ENCODE peak calls at places on chromosomes 4 and X, in four cellular contexts. One of them, this sample, is unnamed.

GRCh38 chr4:21811576-21811975 is 137.0 kb downstream of the KCNIP4 start:
- DNase-seq in K562: no peak
- DNase-seq in H1: no peak
- DNase-seq in GM12878: no peak
- DNase-seq in this sample: peak

GRCh38 chrX:18792828-18793227 is 85.4 kb downstream of the PPEF1 start:
- DNase-seq in K562: peak
- DNase-seq in H1: no peak
- DNase-seq in GM12878: no peak
- DNase-seq in this sample: no peak

GRCh38 chr4:83108101-83108861 is 6.2 kb downstream of the PLAC8 start:
- DNase-seq in K562: no peak
- DNase-seq in H1: no peak
- DNase-seq in GM12878: no peak
- DNase-seq in this sample: no peak

GRCh38 chr4:183989931-183990330 is 84.8 kb downstream of the STOX2 start:
- DNase-seq in K562: no peak
- DNase-seq in H1: no peak
- DNase-seq in GM12878: no peak
- DNase-seq in this sample: no peak

GRCh38 chr4:131635191-131635590 is 1513.9 kb upstream of the PCDH10 start:
- DNase-seq in K562: no peak
- DNase-seq in H1: no peak
- DNase-seq in GM12878: no peak
- DNase-seq in this sample: no peak

GRCh38 chr4:161403781-161404180 is 760.0 kb downstream of the FSTL5 start:
- DNase-seq in K562: no peak
- DNase-seq in H1: no peak
- DNase-seq in GM12878: no peak
- DNase-seq in this sample: no peak

GRCh38 chrX:153763989-153764755 is at the start of gene PLXNB3:
- DNase-seq in K562: peak
- DNase-seq in H1: peak
- DNase-seq in GM12878: peak
- DNase-seq in this sample: peak

GRCh38 chrX:47707031-47707780 is 48.2 kb upstream of the UXT start:
- DNase-seq in K562: peak
- DNase-seq in H1: no peak
- DNase-seq in GM12878: no peak
- DNase-seq in this sample: no peak

GRCh38 chrX:139203681-139204575 is 326.6 kb upstream of the F9 start:
- DNase-seq in K562: no peak
- DNase-seq in H1: peak
- DNase-seq in GM12878: no peak
- DNase-seq in this sample: no peak

GRCh38 chr4:74311696-74312313 is 3.5 kb downstream of the EPGN start:
- DNase-seq in K562: no peak
- DNase-seq in H1: no peak
- DNase-seq in GM12878: peak
- DNase-seq in this sample: peak

DNA sequence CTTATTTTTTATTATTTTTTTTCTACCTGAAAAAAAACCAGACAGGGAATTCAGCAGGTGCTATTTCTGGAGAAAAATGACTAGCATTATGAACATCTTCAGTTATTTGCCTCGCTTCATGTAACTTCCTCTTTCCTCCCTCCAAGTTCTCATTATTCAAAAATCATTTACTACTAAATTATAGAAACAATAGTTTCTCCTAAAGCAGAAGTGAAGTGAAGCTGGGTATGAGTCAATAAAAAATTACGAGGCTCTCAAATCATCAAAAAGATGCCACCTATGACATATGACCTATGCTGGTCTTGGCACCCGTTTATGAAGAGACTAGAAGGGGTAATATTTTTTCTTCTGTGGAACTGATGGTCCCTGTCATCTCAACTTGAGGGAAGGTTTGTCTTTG is 145.0 kb upstream of the AADAT start:
- DNase-seq in K562: no peak
- DNase-seq in H1: no peak
- DNase-seq in GM12878: no peak
- DNase-seq in this sample: no peak
- H3K27ac ChIP-seq in K562: no peak
- H3K27ac ChIP-seq in H1: no peak
- H3K27ac ChIP-seq in GM12878: no peak
- H3K27ac ChIP-seq in this sample: no peak

DNA sequence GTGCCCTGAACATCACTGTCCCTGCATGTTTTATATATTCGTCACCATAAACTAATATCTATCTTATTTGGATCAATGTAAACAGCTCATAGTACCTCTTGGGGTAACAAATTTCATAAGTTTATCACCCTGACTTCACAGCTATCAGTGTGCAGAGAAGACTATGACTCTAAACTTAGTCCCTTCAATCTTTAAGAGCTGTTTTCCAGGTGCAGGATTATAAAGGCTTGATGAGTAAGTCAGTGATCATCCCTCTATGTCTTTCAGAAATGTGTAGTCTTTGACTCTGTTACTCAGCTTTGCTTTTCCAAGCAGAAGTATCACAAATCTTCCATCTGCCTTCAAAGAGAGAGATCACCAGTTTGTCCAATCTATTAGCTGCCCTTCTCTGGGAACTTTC is 45.1 kb upstream of the TSPAN7 start:
- DNase-seq in K562: no peak
- DNase-seq in H1: no peak
- DNase-seq in GM12878: no peak
- DNase-seq in this sample: no peak
- TF ChIP-seq CBX5 in K562: no peak
- TF ChIP-seq CBX5 in H1: no peak
- TF ChIP-seq CBX5 in GM12878: no peak
- TF ChIP-seq CBX5 in this sample: no peak

DNA sequence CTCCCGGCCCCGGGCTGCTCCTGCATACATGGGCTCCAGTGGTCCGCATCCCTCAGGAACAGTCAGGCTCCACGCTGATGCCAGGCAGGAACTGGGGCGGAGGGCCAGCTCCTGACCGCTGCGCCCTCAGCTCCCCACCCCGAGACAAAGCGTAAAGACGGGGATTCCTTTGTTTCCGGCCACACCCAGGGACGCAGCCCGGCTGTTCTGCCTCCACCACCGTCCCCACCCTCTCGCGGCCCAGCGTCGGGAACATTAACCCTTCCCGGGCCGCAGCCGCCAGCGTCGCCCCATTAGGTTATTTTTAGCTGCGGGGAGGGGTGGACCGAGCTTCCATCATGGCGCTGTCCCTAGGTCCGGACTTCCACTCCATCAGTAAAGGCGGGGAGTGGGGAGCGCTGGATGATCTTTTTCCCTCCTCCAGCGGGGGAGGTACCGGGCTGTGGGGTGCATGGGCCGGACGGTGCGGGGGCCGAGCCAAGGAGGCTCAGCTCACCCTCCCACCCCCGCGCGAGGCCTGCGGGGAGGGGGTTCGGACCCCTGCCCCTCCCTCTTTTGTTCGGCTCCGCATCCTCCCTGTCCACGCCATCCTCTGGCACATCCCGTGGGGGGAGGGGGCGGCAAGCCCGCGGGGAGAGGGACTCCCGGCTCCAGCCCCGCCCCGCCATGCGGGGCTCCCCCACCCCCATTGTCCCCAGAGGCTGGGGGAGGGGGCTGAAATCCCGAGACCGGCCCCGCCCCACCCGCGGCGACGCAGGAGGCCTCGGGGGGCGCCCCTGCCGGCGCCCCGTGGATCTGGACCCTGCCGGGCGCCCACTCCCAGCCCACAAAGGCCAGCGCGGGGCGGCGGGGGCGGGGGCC is 5.3 kb downstream of the CRMP1 start:
- DNase-seq in K562: no peak
- DNase-seq in H1: peak
- DNase-seq in GM12878: no peak
- DNase-seq in this sample: no peak
- H3K27ac ChIP-seq in K562: no peak
- H3K27ac ChIP-seq in H1: no peak
- H3K27ac ChIP-seq in GM12878: no peak
- H3K27ac ChIP-seq in this sample: no peak

GRCh38 chrX:39757971-39758370 is 339.8 kb downstream of the BCOR start:
- DNase-seq in K562: no peak
- DNase-seq in H1: no peak
- DNase-seq in GM12878: no peak
- DNase-seq in this sample: no peak

GRCh38 chrX:39756086-39756883 is 341.5 kb downstream of the BCOR start:
- DNase-seq in K562: no peak
- DNase-seq in H1: no peak
- DNase-seq in GM12878: no peak
- DNase-seq in this sample: no peak

GRCh38 chrX:39753296-39753996 is 344.3 kb downstream of the BCOR start:
- DNase-seq in K562: peak
- DNase-seq in H1: no peak
- DNase-seq in GM12878: no peak
- DNase-seq in this sample: no peak

GRCh38 chrX:39752820-39753219 is 344.9 kb downstream of the BCOR start:
- DNase-seq in K562: no peak
- DNase-seq in H1: no peak
- DNase-seq in GM12878: no peak
- DNase-seq in this sample: no peak

DNA sequence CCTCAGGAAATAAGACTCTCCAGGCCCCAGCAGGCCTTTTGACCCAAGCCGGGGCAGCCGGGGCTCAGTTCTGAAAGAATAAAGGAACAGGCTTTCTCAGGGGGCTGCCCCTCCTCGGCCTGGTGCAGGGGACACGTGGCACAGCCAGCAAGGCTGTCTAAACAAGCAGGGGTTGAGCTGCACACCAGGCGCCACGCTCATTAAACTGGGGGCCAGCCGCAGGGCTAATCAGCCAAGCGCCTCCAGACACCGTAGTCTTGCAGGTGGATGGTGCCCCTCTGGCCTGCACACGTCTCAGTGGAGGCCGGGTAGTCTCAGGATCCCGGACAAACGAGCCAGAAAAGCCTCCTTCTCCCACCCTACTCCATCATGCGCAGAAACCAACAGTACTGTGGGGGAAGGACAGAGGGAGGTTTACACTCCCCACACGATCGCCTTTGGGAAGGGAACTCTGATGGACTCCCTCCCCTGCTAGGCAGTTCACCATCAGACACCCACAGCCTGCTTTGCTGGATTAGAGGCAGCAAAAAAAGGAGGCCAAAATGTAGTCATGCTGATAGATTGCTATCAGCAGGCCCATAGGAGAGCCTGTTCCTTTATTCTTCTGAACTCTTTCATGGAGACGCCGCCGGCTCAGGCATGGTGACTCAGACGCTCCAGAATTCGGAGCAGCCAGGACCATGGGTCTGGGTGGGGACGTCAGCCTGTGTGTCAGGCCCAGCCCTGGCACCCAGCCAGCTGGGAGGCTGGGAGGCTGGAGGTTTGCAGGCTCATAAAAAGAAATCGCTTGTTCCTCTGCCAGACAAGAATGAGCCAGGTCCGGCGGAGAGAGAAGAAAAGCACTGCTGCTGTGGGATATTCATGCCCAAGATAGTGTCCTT is 342.4 kb downstream of the BCOR start:
- DNase-seq in K562: peak
- DNase-seq in H1: no peak
- DNase-seq in GM12878: no peak
- DNase-seq in this sample: peak
- TF ChIP-seq CBX5 in K562: no peak
- TF ChIP-seq CBX5 in H1: no peak
- TF ChIP-seq CBX5 in GM12878: no peak
- TF ChIP-seq CBX5 in this sample: no peak

DNA sequence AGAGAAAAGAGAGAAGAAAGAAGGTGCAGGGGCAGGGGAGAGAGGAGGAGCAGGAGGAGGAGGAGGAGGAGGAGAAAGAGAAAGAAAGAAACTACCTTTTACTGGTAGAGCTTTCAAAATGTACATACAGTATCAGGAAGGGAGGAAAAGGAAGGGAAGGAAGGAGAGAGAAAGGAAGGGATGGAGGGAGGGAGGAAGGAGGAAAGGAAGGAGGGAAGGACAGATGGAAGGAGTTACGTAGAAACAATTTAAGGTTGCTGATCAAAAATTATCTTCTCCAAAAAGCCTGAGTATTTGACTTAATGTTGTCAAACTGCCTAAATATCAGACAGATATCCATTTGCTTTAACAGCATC is 13.4 kb downstream of the TBC1D9 start:
- DNase-seq in K562: no peak
- DNase-seq in H1: no peak
- DNase-seq in GM12878: no peak
- DNase-seq in this sample: no peak
- H3K27ac ChIP-seq in K562: no peak
- H3K27ac ChIP-seq in H1: no peak
- H3K27ac ChIP-seq in GM12878: peak
- H3K27ac ChIP-seq in this sample: peak

This sample was measured in HepG2.